ENCODE peak calls at places on chromosomes 16 and 17, in five cellular contexts. A, L, T, K and Y are unnamed samples.

GRCh38 chr17:19304209-19304608 is 58.3 kb downstream of the B9D1 start:
- DNase-seq in A (no peak), L (no peak), T (no peak), K (peak), Y (peak)

GRCh38 chr16:15752717-15753488 is 102.9 kb downstream of the NDE1 start:
- DNase-seq in A (no peak), L (no peak), T (no peak), K (no peak), Y (no peak)

GRCh38 chr17:29154516-29155234 is 25.5 kb downstream of the MYO18A start:
- DNase-seq in A (no peak), L (peak), T (no peak), K (no peak), Y (no peak)

GRCh38 chr17:11144358-11145233 is 96.4 kb upstream of the SHISA6 start:
- DNase-seq in A (peak), L (peak), T (peak), K (peak), Y (no peak)

GRCh38 chr17:73427198-73427597 is 115.4 kb upstream of the CDC42EP4 start:
- DNase-seq in A (no peak), L (no peak), T (no peak), K (no peak), Y (no peak)

GRCh38 chr17:40349477-40350409 is 14.8 kb downstream of the GJD3 start:
- DNase-seq in A (peak), L (no peak), T (peak), K (peak), Y (peak)

GRCh38 chr16:12471383-12471782 is 332.3 kb downstream of the CPPED1 start:
- DNase-seq in A (no peak), L (no peak), T (no peak), K (no peak), Y (no peak)

GRCh38 chr16:88560722-88561484 is 9.3 kb upstream of the ZC3H18 start:
- DNase-seq in A (peak), L (no peak), T (peak), K (peak), Y (peak)

GRCh38 chr16:10339777-10340752 is 45.8 kb upstream of the ATF7IP2 start:
- DNase-seq in A (no peak), L (no peak), T (no peak), K (no peak), Y (no peak)

GRCh38 chr17:78472035-78472905 is 93.8 kb downstream of the PGS1 start:
- DNase-seq in A (no peak), L (no peak), T (no peak), K (no peak), Y (no peak)

GRCh38 chr17:16916557-16916920 is 55.4 kb downstream of the TNFRSF13B start:
- DNase-seq in A (no peak), L (no peak), T (no peak), K (no peak), Y (no peak)

GRCh38 chr16:79598341-79599181 is 2.0 kb downstream of the MAF start:
- DNase-seq in A (peak), L (no peak), T (peak), K (peak), Y (peak)

GRCh38 chr16:49658066-49658465 is 197.8 kb downstream of the ZNF423 start:
- DNase-seq in A (no peak), L (no peak), T (no peak), K (no peak), Y (no peak)

DNA sequence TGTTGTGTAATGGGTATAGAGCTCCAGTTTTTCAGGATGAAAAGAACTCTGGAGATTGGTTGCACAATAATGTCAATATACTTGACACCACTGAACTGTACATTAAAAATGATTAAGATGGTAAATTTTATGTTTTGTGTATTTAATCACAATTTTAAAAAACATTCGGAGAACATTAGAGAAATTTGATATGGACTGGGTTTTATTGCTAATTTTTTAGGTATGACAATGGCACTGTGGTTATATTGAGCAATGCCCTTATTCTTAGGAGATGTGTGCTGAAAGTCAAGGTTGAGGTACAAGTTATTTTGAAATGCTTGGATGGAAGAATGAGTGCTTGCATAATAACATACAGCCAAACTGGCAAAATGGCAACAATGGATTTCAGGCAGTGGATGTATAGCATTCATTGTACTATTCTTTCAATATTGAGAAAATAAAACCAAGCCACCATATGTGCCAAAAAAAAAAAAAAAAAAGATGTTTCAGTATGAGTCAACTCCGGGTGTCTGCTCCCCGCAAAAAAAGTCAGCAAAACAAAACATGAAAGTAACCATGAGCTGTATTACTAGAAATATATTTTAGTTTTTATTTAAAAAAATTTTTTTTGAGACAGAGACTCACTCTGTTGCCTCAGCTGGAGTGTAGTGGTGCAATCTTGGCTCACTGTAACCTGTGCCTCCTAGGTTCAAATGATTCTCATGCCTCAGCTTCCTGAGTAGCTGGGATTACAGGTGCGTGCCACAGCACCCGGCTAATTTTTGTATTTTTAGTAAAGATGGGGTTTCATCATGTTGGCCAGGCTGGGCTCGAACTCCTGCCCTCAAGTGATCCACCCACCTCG is 19.8 kb downstream of the HOXB1 start:
- DNase-seq in A (no peak), L (no peak), T (peak), K (no peak), Y (peak)
- TF ChIP-seq EZH2 in A (no peak), L (no peak), T (no peak), K (no peak), Y (no peak)

GRCh38 chr17:75011788-75012319 is 616 bp upstream of the MRPL58 start:
- DNase-seq in A (peak), L (no peak), T (no peak), K (peak), Y (peak)
- TF ChIP-seq EZH2 in A (no peak), L (no peak), T (no peak), K (no peak), Y (no peak)

DNA sequence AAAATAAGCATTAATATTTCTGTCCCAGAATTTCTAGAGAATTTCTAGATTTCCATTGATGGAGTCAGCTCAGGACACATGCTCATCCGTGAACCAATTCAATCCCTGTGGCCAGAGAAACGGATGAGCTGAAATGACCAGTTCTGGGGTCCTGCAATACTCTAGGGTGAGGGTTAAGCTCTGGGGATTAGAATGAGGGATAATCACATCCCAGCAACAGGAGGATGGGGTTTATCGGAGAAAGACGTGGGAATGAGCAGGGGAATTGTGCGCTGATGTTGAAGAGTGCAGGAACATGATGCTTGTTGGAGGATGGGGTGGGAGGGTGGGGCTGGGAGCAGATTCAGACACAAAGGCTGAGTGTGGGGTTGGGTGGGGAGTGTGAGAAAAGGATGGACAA is 64.1 kb downstream of the SLC5A11 start:
- DNase-seq in A (no peak), L (no peak), T (no peak), K (no peak), Y (no peak)
- TF ChIP-seq EZH2 in A (no peak), L (no peak), T (no peak), K (no peak), Y (no peak)

DNA sequence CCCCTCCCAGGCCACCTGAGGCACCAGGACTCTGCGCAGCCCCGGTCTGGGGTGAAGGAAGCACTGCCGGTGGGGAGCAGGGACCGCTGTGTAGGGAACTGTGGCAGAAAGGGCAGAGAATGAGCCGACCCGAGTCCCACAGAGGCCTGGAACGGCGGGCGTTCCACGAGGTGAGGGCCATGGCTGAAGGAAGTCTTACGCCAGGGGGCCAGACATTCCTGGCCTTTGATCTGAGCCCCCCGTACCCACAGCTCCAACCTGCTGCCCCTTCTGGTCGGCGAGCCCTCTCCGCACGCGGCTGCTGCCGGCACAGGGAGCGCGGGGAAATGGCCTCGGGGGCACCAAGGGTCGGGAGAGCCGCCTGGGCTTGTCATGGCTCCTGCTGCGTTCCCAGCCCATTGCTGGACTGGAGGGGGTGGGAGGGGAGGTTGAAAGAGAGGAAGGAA is 1.4 kb upstream of the WNT3 start:
- DNase-seq in A (no peak), L (no peak), T (no peak), K (no peak), Y (no peak)
- TF ChIP-seq EZH2 in A (no peak), L (no peak), T (no peak), K (no peak), Y (no peak)

GRCh38 chr17:9024497-9024896 is 3.2 kb downstream of the NTN1 start:
- DNase-seq in A (no peak), L (no peak), T (no peak), K (no peak), Y (no peak)
- TF ChIP-seq EZH2 in A (no peak), L (no peak), T (no peak), K (no peak), Y (no peak)

DNA sequence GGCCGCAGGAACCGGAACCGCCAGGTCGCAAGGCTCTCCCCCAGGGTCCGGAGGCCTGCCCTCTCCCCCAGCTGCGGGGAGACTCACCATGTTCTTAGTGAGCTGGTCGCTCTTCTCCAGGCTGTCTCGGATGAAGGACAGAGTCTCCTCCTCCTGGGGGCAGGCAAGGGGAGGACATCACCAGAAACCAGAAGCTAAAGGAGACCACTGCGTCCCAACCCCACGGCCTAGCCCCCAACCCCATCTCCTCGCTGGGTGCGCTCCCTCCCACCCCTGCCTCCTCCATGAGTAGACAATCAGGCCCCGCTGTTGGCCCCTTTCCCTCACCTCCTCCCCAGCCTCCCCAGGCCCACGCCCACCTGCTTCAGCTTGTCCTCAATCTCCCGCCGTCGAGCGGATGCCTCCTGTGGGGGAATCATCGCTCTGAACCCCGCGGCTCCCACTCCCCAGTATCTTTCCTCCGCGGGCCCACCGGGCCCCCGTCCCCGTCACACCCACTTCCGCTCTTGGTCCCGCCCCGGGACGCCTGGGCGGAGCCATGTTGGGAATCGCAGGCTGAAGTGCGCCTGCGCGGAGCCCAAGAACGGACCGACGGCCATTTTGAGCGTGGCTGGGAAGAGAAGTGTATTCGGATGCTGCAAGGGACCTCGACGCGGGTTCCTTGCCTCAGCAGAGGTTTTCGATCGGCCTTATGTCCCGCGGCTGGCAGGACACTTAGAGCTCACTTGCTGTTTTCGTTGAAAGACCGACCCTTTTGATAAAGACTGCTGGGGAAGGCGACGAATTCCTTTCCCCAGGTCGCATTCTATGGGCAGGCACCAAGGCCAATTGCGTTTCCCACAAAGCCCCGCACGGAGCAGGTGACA is at the start of gene EXOC7:
- DNase-seq in A (peak), L (peak), T (peak), K (peak), Y (peak)
- TF ChIP-seq EZH2 in A (no peak), L (no peak), T (no peak), K (no peak), Y (no peak)

GRCh38 chr17:9859781-9860180 is 34.1 kb downstream of the GLP2R start:
- DNase-seq in A (no peak), L (no peak), T (no peak), K (no peak), Y (no peak)
- TF ChIP-seq EZH2 in A (no peak), L (no peak), T (no peak), K (no peak), Y (no peak)

DNA sequence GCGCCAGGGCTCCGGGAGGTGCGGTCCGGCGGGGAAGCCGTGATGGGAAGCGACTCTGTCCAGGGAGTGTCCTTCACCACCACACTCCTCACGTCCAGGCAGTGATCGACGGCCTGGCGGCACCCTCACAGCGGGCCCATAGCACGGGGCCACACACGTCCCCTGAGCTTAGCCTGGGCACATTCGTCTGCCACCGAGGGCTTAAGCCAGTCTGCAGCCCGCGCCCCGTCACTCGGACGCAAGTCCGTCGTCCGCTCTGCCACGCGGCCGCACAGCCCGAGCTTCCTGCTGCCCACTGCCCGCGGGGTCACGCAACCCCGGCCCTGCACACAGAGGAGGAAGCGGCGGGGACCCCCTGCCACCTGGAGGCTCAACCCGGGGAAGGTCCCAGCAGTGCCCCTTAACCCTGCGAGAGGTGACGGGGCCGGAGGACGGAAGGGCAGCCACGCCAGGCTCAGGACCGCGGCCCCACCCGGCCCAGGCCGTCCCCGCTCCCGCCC is 3.0 kb upstream of the TBX2 start:
- DNase-seq in A (no peak), L (no peak), T (no peak), K (no peak), Y (no peak)
- TF ChIP-seq EZH2 in A (peak), L (no peak), T (peak), K (peak), Y (peak)

GRCh38 chr17:9181640-9182039 is 160.3 kb downstream of the NTN1 start:
- DNase-seq in A (no peak), L (no peak), T (no peak), K (no peak), Y (no peak)
- TF ChIP-seq EZH2 in A (no peak), L (no peak), T (no peak), K (no peak), Y (no peak)